ENCODE peak calls at places on chromosomes 13 and 19, in five cellular contexts. E is stimulated activated CD4-positive, alpha-beta T cell treated with anti-CD3 and anti-CD28 coated beads, TNF-alpha, amount 100 ng/mL, for 48 hours; T is ACHN; S is heart left ventricle; O is GM13976. Q is an unnamed sample.

GRCh38 chr13:76164290-76164689 is 528.2 kb downstream of the LMO7 start:
- DNase-seq in E (no peak), T (no peak), S (no peak), O (no peak), Q (no peak)

GRCh38 chr13:35512271-35512920 is 35.9 kb upstream of the MAB21L1 start:
- DNase-seq in E (no peak), T (peak; percentile 55), S (no peak), O (no peak), Q (no peak)

GRCh38 chr19:12840091-12841079 is 2.1 kb downstream of the MAST1 start:
- DNase-seq in E (peak; percentile 47), T (peak; percentile 45), S (no peak), O (peak; percentile 76), Q (no peak)

GRCh38 chr13:21683034-21683733 is 12.3 kb downstream of the FGF9 start:
- DNase-seq in E (no peak), T (peak; percentile 88), S (no peak), O (no peak), Q (no peak)

GRCh38 chr13:46964789-46965527 is 68.1 kb upstream of the HTR2A start:
- DNase-seq in E (no peak), T (no peak), S (no peak), O (no peak), Q (no peak)

GRCh38 chr13:47038196-47038595 is 141.3 kb upstream of the HTR2A start:
- DNase-seq in E (no peak), T (no peak), S (no peak), O (no peak), Q (no peak)

GRCh38 chr13:39263033-39263432 is 224.8 kb downstream of the NHLRC3 start:
- DNase-seq in E (peak; percentile 23), T (peak; percentile 27), S (peak; percentile 41), O (peak; percentile 61), Q (peak; percentile 54)

GRCh38 chr19:28482221-28482620 is 730.7 kb downstream of the UQCRFS1 start:
- DNase-seq in E (no peak), T (no peak), S (no peak), O (no peak), Q (no peak)

GRCh38 chr19:3108775-3109174 is 14.6 kb downstream of the GNA11 start:
- DNase-seq in E (peak; percentile 43), T (peak; percentile 51), S (no peak), O (peak; percentile 82), Q (peak; percentile 65)

GRCh38 chr13:36788276-36788675 is 30.7 kb upstream of the RFXAP start:
- DNase-seq in E (no peak), T (no peak), S (no peak), O (no peak), Q (no peak)

GRCh38 chr13:70311175-70311574 is 202.9 kb upstream of the KLHL1 start:
- DNase-seq in E (no peak), T (no peak), S (no peak), O (no peak), Q (no peak)

GRCh38 chr13:77752512-77753069 is 55.1 kb downstream of the SLAIN1 start:
- DNase-seq in E (no peak), T (no peak), S (no peak), O (no peak), Q (no peak)

GRCh38 chr19:44111910-44112463 is 1.2 kb upstream of the ZNF225 start:
- DNase-seq in E (no peak), T (no peak), S (no peak), O (no peak), Q (no peak)

GRCh38 chr19:29285878-29286277 is 72.9 kb upstream of the UQCRFS1 start:
- DNase-seq in E (no peak), T (no peak), S (no peak), O (no peak), Q (no peak)

GRCh38 chr13:24691381-24691780 is 11.2 kb downstream of the ATP12A start:
- DNase-seq in E (no peak), T (no peak), S (no peak), O (no peak), Q (no peak)

GRCh38 chr19:42179501-42179817 is 38.0 kb downstream of the DEDD2 start:
- DNase-seq in E (no peak), T (no peak), S (no peak), O (no peak), Q (no peak)

GRCh38 chr13:34942732-34943674 is 933 bp downstream of the NBEA start:
- DNase-seq in E (no peak), T (peak; percentile 4), S (peak; percentile 37), O (peak; percentile 28), Q (no peak)

GRCh38 chr19:8304841-8305621 is 3.1 kb downstream of the CD320 start:
- DNase-seq in E (no peak), T (no peak), S (peak; percentile 21), O (no peak), Q (peak; percentile 48)

GRCh38 chr19:3471954-3472655 is 8.2 kb downstream of the SMIM24 start:
- DNase-seq in E (peak; percentile 17), T (peak; percentile 20), S (peak; percentile 42), O (peak; percentile 75), Q (no peak)

GRCh38 chr19:38323276-38323675 is 3.6 kb downstream of the KCNK6 start:
- DNase-seq in E (no peak), T (no peak), S (no peak), O (no peak), Q (no peak)

GRCh38 chr19:10553943-10554381 is 10.3 kb downstream of the ATG4D start:
- DNase-seq in E (no peak), T (no peak), S (no peak), O (peak; percentile 80), Q (no peak)

GRCh38 chr13:77544365-77544764 is 8.9 kb downstream of the SCEL start:
- DNase-seq in E (no peak), T (peak; percentile 38), S (peak; percentile 79), O (no peak), Q (peak; percentile 53)

GRCh38 chr13:32426191-32426980 is 1.5 kb downstream of the N4BP2L1 start:
- DNase-seq in E (no peak), T (peak; percentile 69), S (peak; percentile 22), O (peak; percentile 78), Q (no peak)

GRCh38 chr13:20528451-20528850 is 2.8 kb upstream of the CRYL1 start:
- DNase-seq in E (no peak), T (no peak), S (no peak), O (peak; percentile 65), Q (no peak)

GRCh38 chr13:68439821-68440220 is 1209.7 kb upstream of the PCDH9 start:
- DNase-seq in E (no peak), T (peak; percentile 17), S (no peak), O (no peak), Q (no peak)

GRCh38 chr13:113157206-113157928 is 1.1 kb upstream of the PROZ start:
- DNase-seq in E (no peak), T (no peak), S (no peak), O (no peak), Q (no peak)

GRCh38 chr13:59354665-59355064 is 809.1 kb downstream of the DIAPH3 start:
- DNase-seq in E (no peak), T (no peak), S (no peak), O (no peak), Q (no peak)

GRCh38 chr13:113759525-113760137 is 605 bp downstream of the TMEM255B start:
- DNase-seq in E (no peak), T (peak; percentile 34), S (peak; percentile 52), O (no peak), Q (no peak)

GRCh38 chr19:39941615-39942507 is 7.4 kb upstream of the FCGBP start:
- DNase-seq in E (no peak), T (no peak), S (no peak), O (peak; percentile 64), Q (no peak)

GRCh38 chr19:48660854-48661731 is 11.7 kb downstream of the NTN5 start:
- DNase-seq in E (peak; percentile 69), T (peak; percentile 87), S (peak; percentile 90), O (peak; percentile 98), Q (peak; percentile 78)

GRCh38 chr13:98105929-98106336 is 37.0 kb upstream of the FARP1 start:
- DNase-seq in E (no peak), T (no peak), S (peak; percentile 45), O (no peak), Q (peak; percentile 24)

GRCh38 chr13:99959127-99959529 is 12.4 kb downstream of the ZIC5 start:
- DNase-seq in E (no peak), T (no peak), S (no peak), O (no peak), Q (no peak)

GRCh38 chr19:18574691-18575291 is 3.1 kb downstream of the UBA52 start:
- DNase-seq in E (no peak), T (no peak), S (no peak), O (no peak), Q (no peak)

GRCh38 chr13:19782049-19782726 is 557 bp downstream of the PSPC1 start:
- DNase-seq in E (peak; percentile 29), T (peak; percentile 39), S (peak; percentile 56), O (peak; percentile 51), Q (peak; percentile 74)

GRCh38 chr13:90868321-90868920 is 479.1 kb upstream of the MIR17HG start:
- DNase-seq in E (no peak), T (peak; percentile 33), S (no peak), O (no peak), Q (no peak)

GRCh38 chr13:94858856-94859811 is 146.8 kb upstream of the SOX21 start:
- DNase-seq in E (no peak), T (no peak), S (peak; percentile 40), O (no peak), Q (peak; percentile 37)

GRCh38 chr19:43465468-43466120 is at the start of gene LYPD3:
- DNase-seq in E (no peak), T (no peak), S (no peak), O (no peak), Q (no peak)

GRCh38 chr19:35868823-35869326 is 501 bp downstream of the APLP1 start:
- DNase-seq in E (no peak), T (no peak), S (no peak), O (no peak), Q (no peak)

GRCh38 chr19:54684537-54684936 is 21.8 kb downstream of the LILRB4 start:
- DNase-seq in E (no peak), T (peak; percentile 57), S (no peak), O (peak; percentile 50), Q (no peak)

Q was measured in right lobe of liver.